ENCODE peak calls at places on chromosomes 12 and 14, in five cellular contexts. S, J, V, G and W are unnamed samples.

GRCh38 chr12:57182918-57183575 is 33.5 kb upstream of the NXPH4 start:
- DNase-seq in S (peak; percentile 31), J (peak; percentile 92), G (peak; percentile 97), V (peak; percentile 15), W (peak; percentile 90)

GRCh38 chr12:79020106-79020505 is 155.5 kb downstream of the SYT1 start:
- DNase-seq in G (no peak), J (no peak), S (no peak), V (no peak), W (no peak)

GRCh38 chr14:65696801-65697200 is 284.3 kb downstream of the FUT8 start:
- DNase-seq in J (no peak), V (no peak), S (no peak), G (no peak), W (no peak)

GRCh38 chr14:60327447-60328331 is 78.7 kb downstream of the PPM1A start:
- DNase-seq in S (no peak), V (peak; percentile 47), J (no peak), G (peak; percentile 72), W (peak; percentile 46)

GRCh38 chr12:108641446-108642268 is 8.0 kb upstream of the SELPLG start:
- DNase-seq in V (no peak), J (no peak), S (no peak), G (no peak), W (no peak)

GRCh38 chr14:69574266-69574953 is at the start of gene CCDC177:
- DNase-seq in J (peak; percentile 58), S (peak; percentile 21), V (no peak), G (peak; percentile 85), W (peak; percentile 81)

GRCh38 chr14:90722590-90722989 is 93.6 kb downstream of the TTC7B start:
- DNase-seq in V (no peak), J (no peak), G (no peak), S (no peak), W (no peak)

GRCh38 chr12:132205271-132206092 is 61.2 kb downstream of the NOC4L start:
- DNase-seq in J (no peak), S (no peak), V (no peak), G (no peak), W (no peak)

GRCh38 chr12:24551368-24551767 is 397.5 kb downstream of the BCAT1 start:
- DNase-seq in S (no peak), G (no peak), J (no peak), V (no peak), W (no peak)

GRCh38 chr14:101551729-101552595 is 9.3 kb upstream of the DIO3 start:
- DNase-seq in J (no peak), G (no peak), V (no peak), S (no peak), W (no peak)

GRCh38 chr14:98184467-98184866 is 1087.5 kb downstream of the BCL11B start:
- DNase-seq in G (no peak), J (no peak), S (no peak), V (no peak), W (no peak)

GRCh38 chr12:6953417-6954315 is 2.5 kb downstream of the PTPN6 start:
- DNase-seq in V (peak; percentile 95), G (no peak), J (no peak), S (no peak), W (no peak)

GRCh38 chr14:73833530-73834257 is 17.9 kb upstream of the PTGR2 start:
- DNase-seq in S (no peak), V (no peak), J (no peak), G (no peak), W (no peak)

GRCh38 chr14:68113328-68113930 is 293.9 kb downstream of the RAD51B start:
- DNase-seq in G (no peak), S (no peak), V (no peak), J (no peak), W (no peak)

GRCh38 chr12:125533434-125534029 is 468.3 kb downstream of the AACS start:
- DNase-seq in V (no peak), G (peak; percentile 90), S (no peak), J (peak; percentile 72), W (peak; percentile 86)

GRCh38 chr14:70782361-70782760 is 27.0 kb downstream of the MAP3K9 start:
- DNase-seq in V (no peak), G (no peak), S (no peak), J (no peak), W (no peak)

GRCh38 chr12:52965337-52965731 is 16.4 kb downstream of the KRT18 start:
- DNase-seq in S (no peak), G (peak; percentile 81), V (no peak), J (no peak), W (peak; percentile 74)

GRCh38 chr12:93978553-93978952 is 169.8 kb upstream of the PLXNC1 start:
- DNase-seq in V (no peak), S (no peak), J (no peak), G (no peak), W (no peak)

GRCh38 chr12:103838254-103838914 is 2.6 kb downstream of the NT5DC3 start:
- DNase-seq in J (no peak), S (no peak), G (no peak), V (no peak), W (no peak)

GRCh38 chr12:6434205-6435180 is 10.3 kb upstream of the CD27 start:
- DNase-seq in S (no peak), V (no peak), G (no peak), J (no peak), W (no peak)

GRCh38 chr14:74532246-74532645 is 38.7 kb downstream of the ISCA2 start:
- DNase-seq in S (no peak), J (no peak), G (no peak), V (no peak), W (no peak)

GRCh38 chr14:48398675-48399282 is 723.4 kb upstream of the MDGA2 start:
- DNase-seq in S (peak; percentile 33), J (peak; percentile 8), G (no peak), V (no peak), W (no peak)

GRCh38 chr14:52110441-52111086 is 41.7 kb upstream of the NID2 start:
- DNase-seq in J (no peak), G (no peak), V (no peak), S (no peak), W (no peak)

GRCh38 chr12:12964255-12964654 is 12.3 kb upstream of the GPRC5D start:
- DNase-seq in G (no peak), S (no peak), J (no peak), V (no peak), W (no peak)

GRCh38 chr12:2479866-2480510 is 314.8 kb upstream of the FKBP4 start:
- DNase-seq in J (no peak), V (no peak), S (no peak), G (no peak), W (no peak)

GRCh38 chr12:12741705-12742104 is 24.5 kb downstream of the CDKN1B start:
- DNase-seq in S (no peak), G (no peak), J (no peak), V (no peak), W (no peak)

GRCh38 chr14:22883191-22883976 is at the start of gene REM2:
- DNase-seq in V (no peak), J (peak; percentile 48), S (no peak), G (peak; percentile 54), W (no peak)

GRCh38 chr14:96979611-96980074 is 182.5 kb downstream of the VRK1 start:
- DNase-seq in S (no peak), J (no peak), V (no peak), G (no peak), W (no peak)

GRCh38 chr12:95959107-95959506 is 16.0 kb downstream of the AMDHD1 start:
- DNase-seq in V (no peak), G (no peak), S (peak; percentile 29), J (no peak), W (no peak)

GRCh38 chr12:124738636-124739467 is 124.8 kb downstream of the SCARB1 start:
- DNase-seq in J (no peak), G (no peak), S (no peak), V (no peak), W (no peak)

GRCh38 chr14:58118097-58118496 is 33.9 kb downstream of the ARMH4 start:
- DNase-seq in V (no peak), G (no peak), J (no peak), S (no peak), W (no peak)

GRCh38 chr14:67411820-67412421 is at the start of gene PLEK2:
- DNase-seq in J (no peak), S (peak; percentile 81), G (peak; percentile 67), V (no peak), W (peak; percentile 42)

GRCh38 chr12:89243786-89244185 is 108.5 kb downstream of the DUSP6 start:
- DNase-seq in S (no peak), V (no peak), J (no peak), G (no peak), W (no peak)

GRCh38 chr14:103028161-103028767 is 29.1 kb downstream of the CDC42BPB start:
- DNase-seq in G (no peak), V (no peak), J (no peak), S (no peak), W (no peak)

GRCh38 chr12:13135336-13136178 is 32.1 kb upstream of the GSG1 start:
- DNase-seq in J (peak; percentile 5), S (peak; percentile 47), V (no peak), G (no peak), W (peak; percentile 30)

GRCh38 chr14:50475460-50475859 is 56.9 kb downstream of the MAP4K5 start:
- DNase-seq in V (no peak), G (no peak), S (no peak), J (no peak), W (no peak)

DNA sequence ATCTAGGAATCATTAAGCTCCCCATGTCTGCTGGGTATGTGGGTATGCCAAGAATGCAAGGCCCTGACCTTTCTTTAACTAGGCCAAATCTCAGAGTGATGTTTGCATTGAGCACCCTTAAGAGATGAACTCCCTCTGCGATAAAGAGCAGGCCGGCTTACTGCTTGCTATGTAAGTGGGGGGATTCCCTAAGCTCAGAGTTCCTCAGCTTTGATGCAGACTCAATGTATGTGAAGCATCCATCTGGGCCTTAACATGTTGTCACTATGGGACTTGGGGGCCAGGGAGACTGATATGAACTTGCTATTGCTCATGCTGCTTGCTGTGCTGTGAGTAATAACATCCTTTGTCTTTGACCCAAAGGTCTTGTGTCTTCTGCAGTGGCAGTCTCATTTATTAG is 149.7 kb downstream of the C12orf75 start:
- DNase-seq in J (no peak), G (no peak), V (no peak), S (no peak), W (no peak)
- TF ChIP-seq SP1 in J (no peak), G (peak; percentile 67), V (no peak), S (no peak), W (no peak)

GRCh38 chr12:30006021-30006420 is 222.3 kb upstream of the TMTC1 start:
- DNase-seq in J (no peak), G (no peak), S (no peak), V (no peak), W (no peak)
- TF ChIP-seq CTCF in J (no peak), G (no peak), S (no peak), V (no peak), W (no peak)

GRCh38 chr14:55973285-55973800 is 144.9 kb upstream of the PELI2 start:
- DNase-seq in J (no peak), G (no peak), V (no peak), S (no peak), W (no peak)
- TF ChIP-seq SP1 in J (no peak), G (no peak), V (no peak), S (no peak), W (no peak)

DNA sequence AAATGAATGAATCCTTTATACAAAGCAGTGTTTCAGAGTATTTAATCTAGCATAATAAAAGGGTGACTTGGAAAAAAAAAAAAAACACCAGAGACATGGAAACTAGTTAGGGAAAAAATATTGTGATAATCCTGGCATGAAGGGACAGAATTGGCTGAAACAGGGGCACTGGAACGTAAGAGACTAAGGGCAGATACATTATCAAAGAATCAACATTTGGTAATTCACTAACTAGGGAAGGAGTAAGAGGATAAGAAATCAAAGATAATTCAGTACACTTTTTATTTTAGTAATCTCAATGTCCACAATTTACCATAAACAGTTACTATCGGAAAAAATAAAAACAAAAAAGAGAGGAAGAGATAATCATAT is 18.2 kb downstream of the PYM1 start:
- DNase-seq in G (no peak), S (no peak), V (no peak), J (no peak), W (no peak)
- TF ChIP-seq CTCF in G (no peak), S (no peak), V (no peak), J (no peak), W (no peak)